ENCODE peak calls at places on chromosome 7, in six cellular contexts. A, V, Y, C, T and Q are unnamed samples.
A peak's percentile ranks its signal among the peaks of the same experiment; 100 is the strongest.

GRCh38 chr7:67764312-67764711 is 767.7 kb downstream of the TYW1 start:
- DNase-seq in V (no peak), Y (no peak), T (no peak), A (no peak), C (no peak), Q (no peak)

GRCh38 chr7:116032886-116033285 is 2.3 kb upstream of the TFEC start:
- DNase-seq in C (no peak), Y (no peak), V (no peak), A (no peak), T (no peak), Q (no peak)

GRCh38 chr7:140358771-140359095 is 39.6 kb downstream of the SLC37A3 start:
- DNase-seq in C (no peak), V (no peak), T (no peak), A (no peak), Y (no peak), Q (no peak)

GRCh38 chr7:85041599-85042216 is 145.1 kb downstream of the SEMA3D start:
- DNase-seq in A (peak; percentile 72), T (peak; percentile 79), Y (peak; percentile 23), C (peak; percentile 42), V (peak; percentile 63), Q (peak; percentile 68)

GRCh38 chr7:40324889-40325288 is 190.1 kb downstream of the SUGCT start:
- DNase-seq in V (no peak), Y (no peak), A (no peak), T (no peak), C (no peak), Q (no peak)

GRCh38 chr7:28579571-28579970 is 167.3 kb downstream of the CREB5 start:
- DNase-seq in Y (no peak), V (no peak), A (peak; percentile 18), T (no peak), C (no peak), Q (no peak)

GRCh38 chr7:95723583-95724180 is 48.7 kb upstream of the DYNC1I1 start:
- DNase-seq in T (peak; percentile 71), C (peak; percentile 42), A (peak; percentile 68), Y (peak; percentile 18), V (no peak), Q (no peak)

GRCh38 chr7:45026984-45027773 is 27.2 kb downstream of the CCM2 start:
- DNase-seq in A (no peak), C (no peak), Y (no peak), T (no peak), V (no peak), Q (no peak)

GRCh38 chr7:121832347-121832746 is 40.6 kb upstream of the PTPRZ1 start:
- DNase-seq in Y (no peak), T (no peak), V (no peak), C (no peak), A (no peak), Q (no peak)

GRCh38 chr7:135745702-135746312 is 2.8 kb downstream of the FAM180A start:
- DNase-seq in A (no peak), Y (no peak), C (no peak), T (no peak), V (peak; percentile 86), Q (peak; percentile 86)

GRCh38 chr7:42253316-42253715 is 16.3 kb upstream of the GLI3 start:
- DNase-seq in V (no peak), T (no peak), Y (no peak), C (no peak), A (peak; percentile 41), Q (no peak)

GRCh38 chr7:121107923-121108498 is 119.5 kb downstream of the CPED1 start:
- DNase-seq in T (no peak), Y (peak; percentile 81), A (no peak), V (no peak), C (no peak), Q (no peak)

GRCh38 chr7:101596898-101597297 is 32.2 kb downstream of the MYL10 start:
- DNase-seq in Y (no peak), T (no peak), C (no peak), A (no peak), V (no peak), Q (no peak)

GRCh38 chr7:137590071-137590470 is 246.5 kb upstream of the PTN start:
- DNase-seq in Y (no peak), V (no peak), C (no peak), A (no peak), T (no peak), Q (no peak)

GRCh38 chr7:131326576-131326975 is 1.1 kb upstream of the MKLN1 start:
- DNase-seq in Y (peak; percentile 29), C (no peak), T (no peak), V (no peak), A (no peak), Q (no peak)
- H3K4me1 ChIP-seq in Y (peaks cover 33% of the 10 kb centered on the region), C (peaks cover 8% of the 10 kb centered on the region), T (no peaks in the 10 kb centered on the region), V (peaks cover 39% of the 10 kb centered on the region), A (no peaks in the 10 kb centered on the region), Q (peaks cover 2% of the 10 kb centered on the region)

DNA sequence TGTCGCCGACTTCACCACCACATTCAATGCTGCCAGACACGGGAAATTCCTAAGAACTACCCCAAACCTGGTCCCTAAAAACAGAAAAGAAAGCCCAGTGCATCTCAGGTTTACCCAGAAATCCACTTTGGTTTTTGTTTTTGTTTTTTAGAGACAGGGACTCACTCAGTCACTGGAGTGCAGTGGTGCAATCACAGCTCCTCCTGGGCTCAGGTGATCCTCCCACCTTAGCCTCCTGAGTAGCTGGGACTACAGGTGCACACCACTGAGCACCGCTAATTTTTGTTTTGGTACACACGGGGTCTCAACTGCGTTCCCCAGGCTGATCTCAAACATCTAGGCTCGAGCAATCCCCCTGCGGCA is 22.8 kb downstream of the MAD1L1 start:
- DNase-seq in C (no peak), A (no peak), T (no peak), V (no peak), Y (no peak), Q (peak; percentile 23)
- H3K4me3 ChIP-seq in C (no peak overlapping the region), A (no peak overlapping the region), T (no peak overlapping the region), V (no peak overlapping the region), Y (no peak overlapping the region), Q (no peak overlapping the region)

GRCh38 chr7:57388761-57389160 is 61.2 kb upstream of the ZNF716 start:
- DNase-seq in Y (no peak), C (no peak), T (no peak), V (no peak), A (no peak), Q (no peak)
- H3K9me3 ChIP-seq in Y (no peaks in the 10 kb centered on the region), C (no peaks in the 10 kb centered on the region), T (no peaks in the 10 kb centered on the region), V (peaks cover 1% of the 10 kb centered on the region), A (no peaks in the 10 kb centered on the region), Q (no peaks in the 10 kb centered on the region)

GRCh38 chr7:106064329-106064728 is 47.8 kb downstream of the SYPL1 start:
- DNase-seq in C (no peak), Y (no peak), A (peak; percentile 37), T (no peak), V (no peak), Q (no peak)
- H3K4me1 ChIP-seq in C (peaks cover 15% of the 10 kb centered on the region), Y (peaks cover 11% of the 10 kb centered on the region), A (peaks cover 16% of the 10 kb centered on the region), T (peaks cover 13% of the 10 kb centered on the region), V (peaks cover 19% of the 10 kb centered on the region), Q (no peaks in the 10 kb centered on the region)

GRCh38 chr7:82562716-82563404 is 119.3 kb upstream of the CACNA2D1 start:
- DNase-seq in A (no peak), T (no peak), V (no peak), C (no peak), Y (no peak), Q (no peak)

GRCh38 chr7:82559203-82559805 is 115.7 kb upstream of the CACNA2D1 start:
- DNase-seq in V (no peak), Y (no peak), A (peak; percentile 69), T (peak; percentile 77), C (no peak), Q (no peak)
- H3K4me3 ChIP-seq in V (no peak overlapping the region), Y (no peak overlapping the region), A (no peak overlapping the region), T (peak overlapping the region; percentile 51), C (no peak overlapping the region), Q (no peak overlapping the region)

DNA sequence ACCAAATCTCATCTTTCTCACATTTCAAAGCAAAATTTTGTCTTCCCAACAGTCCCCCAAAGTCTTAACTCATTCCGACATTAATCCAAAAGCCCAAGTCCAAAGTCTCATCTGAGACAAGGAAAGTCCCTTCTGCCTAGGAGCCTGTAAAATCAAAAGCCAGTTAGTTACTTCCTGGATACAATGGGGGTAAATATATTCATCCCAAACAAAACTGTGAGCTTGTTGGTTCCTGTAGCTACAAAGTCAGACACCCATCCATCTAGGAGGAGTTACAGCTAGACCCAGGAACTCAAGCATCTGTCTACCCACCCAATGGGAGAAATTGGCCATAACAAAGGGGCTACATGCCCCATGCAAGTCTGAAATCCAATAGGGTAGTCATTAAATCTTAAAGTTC is 51.9 kb downstream of the MTURN start:
- DNase-seq in T (no peak), A (no peak), Y (no peak), C (no peak), V (no peak), Q (no peak)
- H3K9me3 ChIP-seq in T (no peaks in the 10 kb centered on the region), A (peaks cover 11% of the 10 kb centered on the region), Y (no peaks in the 10 kb centered on the region), C (no peaks in the 10 kb centered on the region), V (no peaks in the 10 kb centered on the region), Q (no peaks in the 10 kb centered on the region)

GRCh38 chr7:30911133-30911532 is 520 bp upstream of the AQP1 start:
- DNase-seq in V (no peak), Y (no peak), C (no peak), T (no peak), A (no peak), Q (peak; percentile 50)
- H3K4me1 ChIP-seq in V (peaks cover 100% of the 10 kb centered on the region), Y (peaks cover 46% of the 10 kb centered on the region), C (peaks cover 4% of the 10 kb centered on the region), T (peaks cover 36% of the 10 kb centered on the region), A (peaks cover 35% of the 10 kb centered on the region), Q (no peaks in the 10 kb centered on the region)

DNA sequence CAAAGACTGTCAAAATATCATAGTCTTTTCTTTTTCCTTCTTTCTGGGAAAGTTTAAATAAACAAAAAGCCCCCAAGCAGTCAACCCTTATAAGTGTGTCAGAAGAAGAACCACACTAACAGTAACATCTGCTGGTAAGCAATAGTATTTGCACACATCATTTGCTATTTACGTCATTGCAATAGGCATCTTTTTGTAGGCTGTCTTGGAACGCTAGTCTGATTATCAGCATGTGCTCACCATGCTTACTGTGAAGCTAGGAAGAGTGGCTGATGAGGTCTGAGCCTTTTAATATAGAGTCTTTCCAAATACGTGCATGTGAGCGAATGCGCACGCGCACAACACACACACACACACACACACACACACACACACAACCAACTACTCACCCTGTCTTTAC is 599.0 kb upstream of the TPK1 start:
- DNase-seq in C (no peak), V (no peak), Y (no peak), T (no peak), A (no peak), Q (no peak)
- H3K4me3 ChIP-seq in C (no peak overlapping the region), V (no peak overlapping the region), Y (no peak overlapping the region), T (no peak overlapping the region), A (no peak overlapping the region), Q (no peak overlapping the region)